ENCODE peak calls at places on chromosomes 11 and 22, in seven cellular contexts. F, M, H, R, B, A and N are unnamed samples.

GRCh38 chr11:90434858-90435257 is 212.0 kb upstream of the CHORDC1 start:
- DNase-seq in B (no peak), H (no peak), M (no peak), R (no peak), A (peak; percentile 52), F (no peak), N (no peak)

GRCh38 chr22:30221121-30221992 is 25.2 kb downstream of the LIF start:
- DNase-seq in A (no peak), R (no peak), F (no peak), H (peak; percentile 81), B (no peak), M (no peak), N (peak; percentile 58)

GRCh38 chr22:21849489-21849888 is 18.0 kb downstream of the MAPK1 start:
- DNase-seq in R (no peak), B (no peak), M (no peak), A (no peak), H (no peak), F (no peak), N (no peak)

GRCh38 chr22:40626826-40627225 is 9.7 kb downstream of the MRTFA start:
- DNase-seq in B (no peak), H (no peak), A (no peak), R (no peak), F (no peak), M (no peak), N (no peak)

GRCh38 chr11:57482782-57483569 is 22.6 kb downstream of the RTN4RL2 start:
- DNase-seq in R (no peak), A (no peak), M (no peak), B (no peak), F (peak; percentile 55), H (peak; percentile 50), N (peak; percentile 85)

GRCh38 chr11:7462706-7463105 is 22.6 kb upstream of the OLFML1 start:
- DNase-seq in A (no peak), H (no peak), M (no peak), B (no peak), F (no peak), R (no peak), N (no peak)

GRCh38 chr11:35348898-35349687 is 70.3 kb downstream of the SLC1A2 start:
- DNase-seq in H (no peak), A (no peak), M (no peak), R (no peak), F (no peak), B (no peak), N (no peak)

GRCh38 chr11:130269544-130269943 is 45.2 kb downstream of the ZBTB44 start:
- DNase-seq in B (no peak), F (no peak), H (no peak), A (no peak), R (no peak), M (no peak), N (peak; percentile 48)

GRCh38 chr22:47168441-47168840 is 406.0 kb downstream of the TBC1D22A start:
- DNase-seq in A (peak; percentile 29), H (no peak), F (no peak), B (no peak), M (peak; percentile 53), R (peak; percentile 5), N (no peak)

GRCh38 chr11:43908191-43908590 is 27.6 kb downstream of the ALKBH3 start:
- DNase-seq in R (no peak), F (no peak), M (no peak), B (no peak), H (no peak), A (no peak), N (no peak)

GRCh38 chr11:117823294-117823940 is 1.1 kb downstream of the FXYD2 start:
- DNase-seq in H (no peak), A (peak; percentile 45), R (no peak), M (peak; percentile 87), F (no peak), B (no peak), N (peak; percentile 36)

GRCh38 chr11:135075740-135076139 is 663.7 kb upstream of the B3GAT1 start:
- DNase-seq in M (no peak), H (peak; percentile 58), B (no peak), R (peak; percentile 57), A (peak; percentile 56), F (no peak), N (no peak)

GRCh38 chr22:23389271-23390071 is 190.6 kb downstream of the IGLL1 start:
- DNase-seq in B (no peak), A (no peak), F (no peak), R (no peak), M (no peak), H (no peak), N (no peak)

GRCh38 chr11:106156290-106156937 is 79.0 kb downstream of the AASDHPPT start:
- DNase-seq in A (no peak), M (no peak), R (no peak), F (peak; percentile 41), B (no peak), H (peak; percentile 50), N (peak; percentile 19)

GRCh38 chr22:38214248-38215056 is 12.7 kb downstream of the MAFF start:
- DNase-seq in R (peak; percentile 57), F (no peak), B (peak; percentile 47), A (peak; percentile 90), H (peak; percentile 72), M (no peak), N (peak; percentile 79)

GRCh38 chr22:43847376-43848289 is 14.7 kb downstream of the SULT4A1 start:
- DNase-seq in M (peak; percentile 80), B (no peak), F (no peak), R (peak; percentile 3), A (no peak), H (no peak), N (no peak)

GRCh38 chr22:43433904-43434600 is 22.2 kb downstream of the MPPED1 start:
- DNase-seq in A (no peak), F (no peak), M (peak; percentile 59), R (no peak), B (no peak), H (no peak), N (no peak)

GRCh38 chr11:117580866-117581265 is 216.2 kb downstream of the DSCAML1 start:
- DNase-seq in A (no peak), H (no peak), F (no peak), M (peak; percentile 20), R (no peak), B (no peak), N (no peak)

GRCh38 chr11:61129608-61130523 is 27.6 kb downstream of the CD5 start:
- DNase-seq in A (peak; percentile 89), R (peak; percentile 73), F (peak; percentile 97), B (peak; percentile 86), H (peak; percentile 85), M (no peak), N (peak; percentile 97)

GRCh38 chr22:19357270-19358105 is 66.0 kb upstream of the CLTCL1 start:
- DNase-seq in R (no peak), F (no peak), H (no peak), A (no peak), B (no peak), M (no peak), N (no peak)

GRCh38 chr22:23293720-23294119 is 113.4 kb downstream of the BCR start:
- DNase-seq in B (no peak), M (no peak), R (no peak), F (no peak), A (no peak), H (no peak), N (no peak)

GRCh38 chr11:13120691-13121090 is 111.6 kb downstream of the RASSF10 start:
- DNase-seq in A (no peak), M (no peak), B (no peak), H (no peak), R (no peak), F (peak; percentile 86), N (no peak)

GRCh38 chr11:57515332-57516060 is at the start of gene SLC43A1:
- DNase-seq in R (peak; percentile 43), B (peak; percentile 54), M (peak; percentile 82), A (peak; percentile 89), F (peak; percentile 25), H (peak; percentile 28), N (peak; percentile 66)

DNA sequence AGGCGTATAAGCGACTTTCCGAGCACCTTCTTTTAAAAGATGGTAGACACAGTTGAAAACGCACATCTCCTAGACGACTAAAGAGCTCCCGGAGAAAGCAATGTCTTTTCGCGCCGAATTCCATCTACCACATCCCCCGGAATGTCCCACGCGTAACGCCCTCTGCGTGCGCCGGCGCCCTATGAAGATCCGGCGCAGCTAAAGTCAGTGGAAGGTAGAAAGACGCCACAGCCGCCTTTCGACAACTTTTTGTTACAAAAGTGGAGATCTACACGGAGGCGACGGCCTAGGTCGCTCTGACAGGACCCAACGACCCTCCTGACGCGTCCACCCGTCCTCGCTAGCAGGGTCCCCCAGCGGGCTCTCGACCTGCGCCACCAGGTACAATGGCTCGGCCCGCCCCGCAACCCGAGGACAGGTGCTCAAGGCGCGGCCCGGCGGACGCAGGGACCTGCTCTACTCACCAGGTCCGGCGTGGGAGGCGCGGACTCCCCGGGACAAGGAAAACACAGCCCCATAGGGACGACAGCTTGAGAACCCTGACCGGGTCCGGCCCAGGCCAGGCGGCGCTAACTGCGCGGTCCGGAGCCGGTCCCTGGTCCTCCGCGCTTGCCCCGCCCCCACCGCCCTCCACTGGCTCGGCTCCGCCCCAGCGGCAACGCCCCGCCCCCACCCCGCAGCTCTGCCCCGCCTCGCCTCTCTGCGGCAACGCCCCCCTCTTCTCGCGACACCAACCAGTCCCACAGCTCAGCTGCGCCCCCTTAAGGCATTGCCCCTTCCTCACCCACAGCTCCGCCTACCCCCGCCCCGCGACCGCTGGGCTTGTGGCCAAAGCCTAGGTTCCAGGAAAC is at the start of gene SVIP:
- DNase-seq in A (peak; percentile 99), M (peak; percentile 95), H (peak; percentile 94), F (peak; percentile 88), R (peak; percentile 83), B (peak; percentile 97), N (peak; percentile 93)
- TF ChIP-seq CTCF in A (peak; percentile 64), M (peak; percentile 81), H (peak; percentile 70), F (peak; percentile 49), R (peak; percentile 70), B (peak; percentile 74), N (peak; percentile 95)

DNA sequence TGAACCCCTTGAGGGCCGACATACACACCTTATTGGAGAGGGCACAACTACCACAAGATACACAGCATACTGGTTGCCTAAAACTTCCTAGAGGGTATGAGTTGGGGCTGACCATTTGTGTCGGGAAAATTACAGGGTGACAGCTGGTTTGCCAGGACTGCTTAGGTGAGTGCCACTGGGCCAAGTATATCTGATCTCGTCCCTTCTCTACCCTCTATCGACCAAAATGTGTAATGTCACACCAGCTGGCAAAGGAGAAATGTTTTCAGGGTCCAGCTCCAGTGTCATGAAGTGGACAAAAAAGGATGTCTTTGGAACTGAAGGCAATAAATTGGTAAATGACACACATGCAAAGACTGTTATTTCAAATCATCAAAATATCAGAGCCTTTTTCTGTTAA is 126.1 kb downstream of the PGR start:
- DNase-seq in F (no peak), A (no peak), M (no peak), R (no peak), B (no peak), H (no peak), N (no peak)
- TF ChIP-seq CTCF in F (no peak), A (no peak), M (peak; percentile 17), R (no peak), B (no peak), H (peak; percentile 38), N (no peak)

DNA sequence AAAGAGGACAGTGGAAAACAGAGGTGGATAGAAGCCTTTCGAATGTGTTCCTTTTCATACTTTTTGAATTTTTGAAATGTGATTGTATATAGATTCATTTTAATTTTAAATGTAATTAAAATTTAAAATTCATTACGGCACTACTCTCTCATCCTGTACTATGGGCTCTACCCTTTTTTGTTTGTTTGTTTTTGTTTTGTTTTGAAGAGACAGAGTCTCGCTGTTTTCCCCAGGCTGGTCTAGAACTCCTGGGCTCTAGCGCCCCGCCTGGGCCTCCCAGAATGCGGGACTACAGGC is 11.9 kb upstream of the HDHD5 start:
- DNase-seq in M (no peak), A (no peak), B (no peak), R (no peak), F (no peak), H (peak; percentile 61), N (no peak)
- TF ChIP-seq CTCF in M (no peak), A (no peak), B (no peak), R (no peak), F (no peak), H (no peak), N (peak; percentile 50)

GRCh38 chr22:36323182-36323854 is 64.4 kb downstream of the MYH9 start:
- DNase-seq in F (no peak), R (peak; percentile 59), B (peak; percentile 92), M (no peak), A (no peak), H (no peak), N (no peak)
- TF ChIP-seq CTCF in F (no peak), R (no peak), B (peak; percentile 14), M (peak; percentile 9), A (no peak), H (no peak), N (no peak)